ENCODE peak calls at places on chromosomes 12 and 14, in eight cellular contexts. R is right lobe of liver; A is heart right ventricle; M is cardiac muscle cell; N is pancreas; Y is BE2C; V is CD8-positive, alpha-beta memory T cell; Z is uterus. W is an unnamed sample.

GRCh38 chr12:1523558-1524050 is 70.8 kb downstream of the FBXL14 start:
- DNase-seq in M (peak; percentile 37), V (no peak), N (no peak), R (no peak), A (no peak), Z (no peak), Y (no peak), W (no peak)

GRCh38 chr12:32312049-32312670 is 87.2 kb upstream of the FGD4 start:
- DNase-seq in A (no peak), Z (no peak), N (no peak), V (no peak), R (no peak), M (peak; percentile 59), Y (no peak), W (no peak)

GRCh38 chr12:53508534-53509199 is 1.4 kb upstream of the NPFF start:
- DNase-seq in M (peak; percentile 87), Z (peak; percentile 84), R (peak; percentile 80), A (peak; percentile 86), N (peak; percentile 91), Y (peak; percentile 88), V (peak; percentile 85), W (peak; percentile 50)

GRCh38 chr12:108392284-108392683 is 53.2 kb upstream of the CMKLR1 start:
- DNase-seq in Y (peak; percentile 35), V (no peak), N (no peak), A (no peak), R (no peak), Z (no peak), M (no peak), W (no peak)

GRCh38 chr14:104085032-104085888 is at the start of gene ASPG:
- DNase-seq in R (peak; percentile 96), Z (peak; percentile 61), N (peak; percentile 29), V (peak; percentile 45), A (peak; percentile 64), Y (peak; percentile 52), M (peak; percentile 43), W (no peak)

GRCh38 chr12:4265280-4265679 is 8.3 kb upstream of the CCND2 start:
- DNase-seq in M (no peak), A (no peak), R (no peak), Z (no peak), Y (no peak), N (no peak), V (no peak), W (no peak)

GRCh38 chr14:104967414-104968152 is 10.6 kb downstream of the AHNAK2 start:
- DNase-seq in Z (peak; percentile 66), R (peak; percentile 42), N (peak; percentile 23), A (peak; percentile 71), Y (peak; percentile 72), M (peak; percentile 49), V (no peak), W (peak; percentile 55)

GRCh38 chr14:82385043-82385442 is 851.4 kb upstream of the SEL1L start:
- DNase-seq in Z (no peak), R (no peak), V (no peak), N (no peak), A (no peak), M (no peak), Y (no peak), W (no peak)

GRCh38 chr12:30422844-30423243 is 272.8 kb downstream of the IPO8 start:
- DNase-seq in Z (no peak), Y (no peak), R (no peak), V (no peak), M (no peak), A (no peak), N (no peak), W (no peak)

GRCh38 chr12:49877066-49877465 is 26.6 kb downstream of the FAIM2 start:
- DNase-seq in Y (no peak), N (no peak), V (no peak), A (no peak), Z (no peak), R (peak; percentile 31), M (no peak), W (no peak)

GRCh38 chr14:102235275-102235897 is 69.6 kb downstream of the MOK start:
- DNase-seq in Y (peak; percentile 94), R (peak; percentile 84), Z (peak; percentile 87), M (peak; percentile 92), V (peak; percentile 81), N (peak; percentile 90), A (peak; percentile 83), W (peak; percentile 91)

GRCh38 chr14:59529189-59529588 is 44.9 kb downstream of the JKAMP start:
- DNase-seq in M (no peak), V (no peak), R (no peak), Z (no peak), A (no peak), N (no peak), Y (no peak), W (no peak)

GRCh38 chr14:99038401-99038800 is 233.6 kb downstream of the BCL11B start:
- DNase-seq in M (no peak), N (no peak), Z (no peak), A (no peak), R (peak; percentile 37), Y (no peak), V (no peak), W (peak; percentile 83)

GRCh38 chr14:54338696-54339317 is 58.0 kb upstream of the CDKN3 start:
- DNase-seq in A (no peak), R (no peak), Y (no peak), M (peak; percentile 29), Z (no peak), V (no peak), N (no peak), W (no peak)

GRCh38 chr14:93064411-93065271 is 51.1 kb downstream of the ITPK1 start:
- DNase-seq in M (no peak), N (no peak), A (peak; percentile 47), V (no peak), R (no peak), Y (no peak), Z (peak; percentile 65), W (no peak)

DNA sequence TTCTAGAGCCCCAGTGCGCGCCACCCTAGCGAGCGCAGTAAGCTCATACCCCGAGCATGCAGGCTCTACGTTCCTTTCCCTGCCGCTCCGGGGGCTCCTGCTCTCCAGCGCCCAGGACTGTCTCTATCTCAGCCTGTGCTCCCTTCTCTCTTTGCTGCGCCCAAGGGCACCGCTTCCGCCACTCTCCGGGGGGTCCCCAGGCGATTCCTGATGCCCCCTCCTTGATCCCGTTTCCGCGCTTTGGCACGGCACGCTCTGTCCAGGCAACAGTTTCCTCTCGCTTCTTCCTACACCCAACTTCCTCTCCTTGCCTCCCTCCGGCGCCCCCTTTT is 791 bp downstream of the TMEM233 start:
- DNase-seq in A (no peak), Y (no peak), V (no peak), Z (no peak), M (peak; percentile 3), R (no peak), N (no peak), W (no peak)
- H3K4me3 ChIP-seq in A (peak overlapping the region; percentile 50), Y (no peak overlapping the region), V (no peak overlapping the region), Z (peak overlapping the region; percentile 11), M (peak overlapping the region; percentile 21), R (peak overlapping the region; percentile 56), N (peak overlapping the region; percentile 25), W (peak overlapping the region; percentile 21)

GRCh38 chr12:91142184-91142583 is 30.9 kb upstream of the LUM start:
- DNase-seq in Y (no peak), R (no peak), Z (peak; percentile 63), N (no peak), V (no peak), M (no peak), A (no peak), W (no peak)

GRCh38 chr12:91140660-91141045 is 29.4 kb upstream of the LUM start:
- DNase-seq in Z (no peak), R (no peak), N (no peak), M (no peak), V (no peak), Y (no peak), A (no peak), W (no peak)

GRCh38 chr12:91139264-91139663 is 28.0 kb upstream of the LUM start:
- DNase-seq in Y (no peak), A (no peak), Z (no peak), V (no peak), M (no peak), N (no peak), R (no peak), W (no peak)

GRCh38 chr12:91139981-91140659 is 28.8 kb upstream of the LUM start:
- DNase-seq in M (no peak), N (no peak), R (no peak), Z (no peak), Y (no peak), A (no peak), V (no peak), W (no peak)

GRCh38 chr12:91138337-91138905 is 27.1 kb upstream of the LUM start:
- DNase-seq in Y (peak; percentile 83), M (no peak), Z (peak; percentile 29), N (no peak), R (no peak), A (no peak), V (no peak), W (no peak)
- H3K27me3 ChIP-seq in Y (no peaks in the 10 kb centered on the region), M (no peaks in the 10 kb centered on the region), Z (no peaks in the 10 kb centered on the region), N (no peaks in the 10 kb centered on the region), R (no peaks in the 10 kb centered on the region), A (no peaks in the 10 kb centered on the region), V (no peaks in the 10 kb centered on the region), W (no peaks in the 10 kb centered on the region)

DNA sequence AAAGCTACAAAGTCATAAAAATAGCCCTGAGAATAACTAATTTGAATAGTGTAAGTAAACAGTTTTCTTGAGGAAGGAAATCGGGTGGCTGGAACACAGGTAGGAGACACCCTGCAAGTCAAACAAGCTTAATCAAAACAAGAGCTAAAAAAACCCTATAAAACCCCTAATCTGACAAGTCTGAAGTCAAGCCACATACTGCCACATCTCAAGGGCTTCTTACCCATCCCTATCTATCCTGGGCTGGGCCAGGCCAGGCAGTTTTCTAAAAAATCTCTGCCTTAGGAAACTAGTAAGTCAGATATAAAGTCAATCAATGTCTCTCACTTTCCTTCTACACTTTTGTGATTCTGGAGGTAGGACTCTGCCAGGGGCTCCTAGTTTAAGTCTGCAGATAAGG is 15.3 kb downstream of the UBE2N start:
- DNase-seq in M (no peak), N (no peak), A (no peak), R (no peak), Y (no peak), Z (no peak), V (no peak), W (no peak)
- H3K4me3 ChIP-seq in M (no peak overlapping the region), N (no peak overlapping the region), A (no peak overlapping the region), R (no peak overlapping the region), Y (no peak overlapping the region), Z (no peak overlapping the region), V (no peak overlapping the region), W (no peak overlapping the region)

GRCh38 chr14:56814468-56815074 is 4.3 kb upstream of the OTX2 start:
- DNase-seq in R (no peak), A (no peak), V (no peak), Y (no peak), M (no peak), Z (no peak), N (no peak), W (no peak)

GRCh38 chr14:56810850-56811595 is 744 bp upstream of the OTX2 start:
- DNase-seq in N (no peak), M (no peak), Z (no peak), V (no peak), R (no peak), A (no peak), Y (no peak), W (no peak)

GRCh38 chr14:56811596-56812363 is 1.5 kb upstream of the OTX2 start:
- DNase-seq in Z (no peak), N (no peak), V (no peak), Y (no peak), M (no peak), R (no peak), A (no peak), W (no peak)

GRCh38 chr14:56813143-56813551 is 2.9 kb upstream of the OTX2 start:
- DNase-seq in M (no peak), A (no peak), Z (no peak), Y (no peak), R (no peak), N (no peak), V (no peak), W (no peak)

GRCh38 chr14:56812364-56813103 is 2.3 kb upstream of the OTX2 start:
- DNase-seq in N (no peak), Z (no peak), A (no peak), R (no peak), Y (no peak), M (no peak), V (no peak), W (no peak)
- H3K27me3 ChIP-seq in N (peaks cover 5% of the 10 kb centered on the region), Z (peaks cover 9% of the 10 kb centered on the region), A (peaks cover 99% of the 10 kb centered on the region), R (peaks cover 19% of the 10 kb centered on the region), Y (peaks cover 98% of the 10 kb centered on the region), M (peaks cover 100% of the 10 kb centered on the region), V (peaks cover 43% of the 10 kb centered on the region), W (peaks cover 28% of the 10 kb centered on the region)

W was measured in ascending aorta.